ENCODE peak calls at places on chromosomes 13 and 19, in seven cellular contexts. T is heart right ventricle, L is lung, O is trophoblast cell, E is GM23338, R is thoracic aorta, X is RWPE1. S is an unnamed sample.

GRCh38 chr19:633068-633785 is at the start of gene POLRMT:
- DNase-seq in R (peak), E (peak), T (peak), X (peak), L (peak), O (peak), S (peak)

GRCh38 chr13:40520916-40521315 is 145.5 kb downstream of the FOXO1 start:
- DNase-seq in R (no peak), L (no peak), T (no peak), E (no peak), O (no peak), X (no peak), S (no peak)

GRCh38 chr13:99067160-99067985 is 89.5 kb upstream of the DOCK9 start:
- DNase-seq in O (peak), T (no peak), X (peak), L (no peak), E (no peak), R (no peak), S (peak)

GRCh38 chr19:44050740-44051653 is 839 bp upstream of the ZNF223 start:
- DNase-seq in L (no peak), X (no peak), T (no peak), O (no peak), E (peak), R (no peak), S (peak)

GRCh38 chr13:87698268-87698667 is 27.1 kb downstream of the SLITRK5 start:
- DNase-seq in R (no peak), O (no peak), L (no peak), E (no peak), T (no peak), X (no peak), S (no peak)

GRCh38 chr19:15294591-15294990 is 37.7 kb downstream of the BRD4 start:
- DNase-seq in E (no peak), R (no peak), O (no peak), L (no peak), T (peak), X (no peak), S (no peak)

GRCh38 chr13:98118865-98119264 is 24.0 kb upstream of the FARP1 start:
- DNase-seq in E (no peak), L (no peak), O (no peak), X (no peak), R (no peak), T (no peak), S (no peak)

GRCh38 chr13:101434486-101434885 is 18.0 kb upstream of the ITGBL1 start:
- DNase-seq in R (no peak), E (no peak), L (no peak), X (no peak), O (no peak), T (no peak), S (no peak)

GRCh38 chr13:20114066-20114465 is 46.8 kb downstream of the GJA3 start:
- DNase-seq in X (no peak), L (no peak), O (no peak), E (no peak), T (no peak), R (no peak), S (no peak)

GRCh38 chr13:22176968-22177545 is 506.2 kb downstream of the FGF9 start:
- DNase-seq in E (no peak), L (no peak), X (no peak), O (no peak), T (no peak), R (no peak), S (no peak)

GRCh38 chr13:113637262-113638160 is 20.5 kb downstream of the ATP4B start:
- DNase-seq in O (no peak), R (no peak), T (no peak), L (no peak), E (no peak), X (no peak), S (no peak)

GRCh38 chr19:3224346-3225325 is at the start of gene CELF5:
- DNase-seq in E (peak), X (peak), R (no peak), L (no peak), O (peak), T (no peak), S (no peak)

GRCh38 chr19:38037151-38037611 is 130.2 kb downstream of the SIPA1L3 start:
- DNase-seq in T (no peak), R (no peak), E (peak), L (no peak), O (no peak), X (no peak), S (no peak)

GRCh38 chr19:10332158-10332964 is 968 bp downstream of the RAVER1 start:
- DNase-seq in X (no peak), L (no peak), O (no peak), T (no peak), E (no peak), R (no peak), S (no peak)

GRCh38 chr13:90104764-90105163 is 1242.7 kb upstream of the MIR17HG start:
- DNase-seq in T (no peak), R (no peak), O (no peak), L (no peak), E (no peak), X (no peak), S (no peak)

GRCh38 chr19:43534811-43535761 is 2.1 kb downstream of the ZNF575 start:
- DNase-seq in O (peak), R (peak), X (no peak), E (peak), T (peak), L (peak), S (no peak)

GRCh38 chr13:42957881-42958280 is 34.2 kb downstream of the EPSTI1 start:
- DNase-seq in E (no peak), O (peak), R (no peak), L (no peak), X (no peak), T (no peak), S (no peak)

GRCh38 chr13:106680796-106681482 is 113.0 kb upstream of the ARGLU1 start:
- DNase-seq in X (no peak), T (peak), R (no peak), E (peak), O (no peak), L (no peak), S (no peak)

GRCh38 chr19:18776288-18776594 is 14.9 kb downstream of the COMP start:
- DNase-seq in R (no peak), E (no peak), X (peak), O (no peak), T (no peak), L (no peak), S (no peak)

GRCh38 chr19:6610934-6611370 is 20.0 kb upstream of the CD70 start:
- DNase-seq in O (no peak), R (no peak), L (no peak), T (no peak), E (no peak), X (peak), S (peak)

GRCh38 chr13:104571161-104571889 is 1505.1 kb upstream of the SLC10A2 start:
- DNase-seq in E (peak), T (peak), L (peak), O (peak), R (peak), X (peak), S (peak)

GRCh38 chr13:54357284-54357933 is 1328.8 kb downstream of the OLFM4 start:
- DNase-seq in T (no peak), X (no peak), E (peak), R (no peak), L (no peak), O (no peak), S (no peak)

GRCh38 chr19:23056516-23056915 is 53.5 kb upstream of the ZNF728 start:
- DNase-seq in E (no peak), T (no peak), O (peak), L (no peak), X (no peak), R (no peak), S (no peak)

GRCh38 chr13:100646030-100646673 is 28.4 kb downstream of the TMTC4 start:
- DNase-seq in O (peak), L (no peak), E (peak), T (no peak), X (peak), R (no peak), S (no peak)

GRCh38 chr13:30145709-30146367 is 161.5 kb downstream of the KATNAL1 start:
- DNase-seq in X (no peak), T (no peak), R (no peak), L (no peak), E (no peak), O (no peak), S (no peak)

GRCh38 chr19:38663957-38664502 is 16.6 kb downstream of the ACTN4 start:
- DNase-seq in X (no peak), R (no peak), L (no peak), O (no peak), E (no peak), T (peak), S (no peak)

GRCh38 chr19:11160119-11160768 is 4.7 kb upstream of the SPC24 start:
- DNase-seq in X (no peak), O (no peak), T (no peak), R (no peak), E (no peak), L (no peak), S (no peak)

GRCh38 chr13:51976890-51977289 is 34.4 kb downstream of the ATP7B start:
- DNase-seq in O (no peak), L (no peak), E (no peak), T (no peak), R (no peak), X (no peak), S (no peak)

GRCh38 chr13:53266757-53267156 is 238.1 kb downstream of the OLFM4 start:
- DNase-seq in R (no peak), E (no peak), T (no peak), X (no peak), L (no peak), O (no peak), S (no peak)

GRCh38 chr19:48492925-48493717 is 18.5 kb downstream of the LMTK3 start:
- DNase-seq in O (peak), R (peak), E (peak), L (peak), T (peak), X (peak), S (peak)

GRCh38 chr19:47633996-47634395 is 25.1 kb downstream of the BICRA start:
- DNase-seq in E (no peak), O (no peak), X (no peak), R (no peak), T (no peak), L (no peak), S (no peak)

GRCh38 chr19:54172764-54173699 is at the start of gene TMC4:
- DNase-seq in E (peak), X (peak), L (peak), O (peak), R (no peak), T (peak), S (no peak)

GRCh38 chr19:49017666-49018351 is 918 bp upstream of the LHB start:
- DNase-seq in L (peak), X (no peak), T (peak), R (no peak), O (peak), E (peak), S (no peak)

GRCh38 chr19:4430760-4431159 is 26.8 kb downstream of the UBXN6 start:
- DNase-seq in E (no peak), R (no peak), O (peak), T (no peak), L (no peak), X (no peak), S (no peak)

GRCh38 chr19:4429266-4430200 is 27.1 kb downstream of the CHAF1A start:
- DNase-seq in L (no peak), O (no peak), T (no peak), E (no peak), X (no peak), R (no peak), S (no peak)

GRCh38 chr19:4423727-4424126 is 21.3 kb downstream of the CHAF1A start:
- DNase-seq in X (no peak), E (no peak), O (no peak), T (no peak), L (no peak), R (no peak), S (no peak)

GRCh38 chr19:4428326-4428975 is 26.0 kb downstream of the CHAF1A start:
- DNase-seq in E (no peak), O (no peak), T (no peak), R (no peak), L (no peak), X (no peak), S (no peak)

GRCh38 chr19:4425531-4425930 is 23.1 kb downstream of the CHAF1A start:
- DNase-seq in O (no peak), E (no peak), X (no peak), L (no peak), R (no peak), T (no peak), S (no peak)
- H3K27ac ChIP-seq in O (no peak), E (peak), X (no peak), L (no peak), R (no peak), T (no peak), S (no peak)

GRCh38 chr13:108095036-108095435 is 120.3 kb downstream of the LIG4 start:
- DNase-seq in X (no peak), L (no peak), E (no peak), O (no peak), R (no peak), T (no peak), S (no peak)

GRCh38 chr13:108093616-108094015 is 121.7 kb downstream of the LIG4 start:
- DNase-seq in L (no peak), T (no peak), R (no peak), O (no peak), X (no peak), E (no peak), S (no peak)

DNA sequence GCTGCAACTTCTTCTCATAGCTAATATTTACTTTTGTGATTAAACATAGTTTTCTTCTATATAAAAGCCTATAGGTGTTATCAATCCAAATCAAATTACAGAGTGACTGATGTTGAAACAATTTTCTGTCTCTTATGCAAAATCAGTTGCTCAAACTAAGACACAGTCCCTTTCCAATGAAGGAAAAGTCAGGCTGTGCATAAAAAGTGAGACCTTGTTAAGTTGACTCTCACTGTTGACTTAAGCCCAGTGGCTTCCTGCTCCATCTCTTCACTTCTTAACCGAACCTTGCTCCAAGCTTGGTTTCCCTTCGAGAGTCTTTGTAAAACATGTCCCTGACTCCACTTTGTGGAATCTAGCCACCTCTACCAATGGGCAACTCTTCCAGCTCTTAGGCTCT is 119.0 kb downstream of the LIG4 start:
- DNase-seq in T (no peak), O (no peak), X (no peak), L (no peak), R (no peak), E (no peak), S (no peak)
- H3K27ac ChIP-seq in T (no peak), O (no peak), X (no peak), L (no peak), R (no peak), E (no peak), S (no peak)

GRCh38 chr13:74032325-74032724 is 101.9 kb downstream of the KLF12 start:
- DNase-seq in X (no peak), T (no peak), O (no peak), R (no peak), E (no peak), L (no peak), S (no peak)
- H3K27ac ChIP-seq in X (no peak), T (no peak), O (no peak), R (no peak), E (no peak), L (no peak), S (no peak)

GRCh38 chr13:44302233-44302632 is 71.4 kb upstream of the SERP2 start:
- DNase-seq in R (no peak), X (no peak), T (no peak), E (no peak), L (no peak), O (no peak), S (no peak)
- H3K27ac ChIP-seq in R (peak), X (no peak), T (no peak), E (no peak), L (no peak), O (no peak), S (peak)

GRCh38 chr13:32347651-32348050 is 32.3 kb downstream of the BRCA2 start:
- DNase-seq in X (no peak), R (no peak), E (no peak), L (no peak), T (no peak), O (no peak), S (no peak)
- H3K27ac ChIP-seq in X (no peak), R (no peak), E (no peak), L (no peak), T (no peak), O (no peak), S (no peak)

GRCh38 chr19:33472696-33473624 is 48.6 kb downstream of the PEPD start:
- DNase-seq in O (peak), R (no peak), L (no peak), X (peak), E (no peak), T (no peak), S (peak)
- H3K27ac ChIP-seq in O (no peak), R (no peak), L (no peak), X (peak), E (no peak), T (no peak), S (peak)